ENCODE peak calls at places on chromosomes 16 and 17, in five cellular contexts. N, P, F, X and J are unnamed samples.

GRCh38 chr17:50304781-50305404 is 30.6 kb downstream of the TMEM92 start:
- DNase-seq in N (no peak), P (no peak), F (peak), X (no peak), J (no peak)

GRCh38 chr16:1691956-1692355 is 13.9 kb downstream of the JPT2 start:
- DNase-seq in N (no peak), P (no peak), F (peak), X (no peak), J (no peak)

GRCh38 chr16:31113420-31114124 is 3.9 kb upstream of the KAT8 start:
- DNase-seq in N (no peak), P (no peak), F (no peak), X (no peak), J (no peak)

GRCh38 chr17:81960130-81960958 is 643 bp downstream of the NOTUM start:
- DNase-seq in N (no peak), P (no peak), F (no peak), X (no peak), J (peak)

GRCh38 chr16:87945351-87946042 is 5.7 kb upstream of the BANP start:
- DNase-seq in N (no peak), P (peak), F (peak), X (peak), J (peak)

GRCh38 chr16:87445486-87445885 is 47.3 kb downstream of the ZCCHC14 start:
- DNase-seq in N (no peak), P (no peak), F (peak), X (no peak), J (no peak)

GRCh38 chr17:77503293-77503655 is 362.5 kb downstream of the SEC14L1 start:
- DNase-seq in N (no peak), P (no peak), F (no peak), X (no peak), J (no peak)

GRCh38 chr17:28549274-28550132 is 2.9 kb downstream of the UNC119 start:
- DNase-seq in N (peak), P (no peak), F (no peak), X (no peak), J (peak)

GRCh38 chr16:24906901-24907300 is 61.1 kb downstream of the SLC5A11 start:
- DNase-seq in N (no peak), P (no peak), F (no peak), X (no peak), J (no peak)

GRCh38 chr16:982152-983043 is 828 bp downstream of the SOX8 start:
- DNase-seq in N (no peak), P (no peak), F (no peak), X (no peak), J (no peak)

GRCh38 chr17:64148699-64149098 is 18.8 kb upstream of the ERN1 start:
- DNase-seq in N (no peak), P (no peak), F (no peak), X (peak), J (no peak)

GRCh38 chr17:64150237-64151015 is 20.5 kb upstream of the ERN1 start:
- DNase-seq in N (no peak), P (peak), F (no peak), X (peak), J (no peak)

GRCh38 chr17:64148017-64148631 is 18.2 kb upstream of the ERN1 start:
- DNase-seq in N (no peak), P (no peak), F (no peak), X (peak), J (no peak)

GRCh38 chr17:64151016-64151368 is 21.0 kb upstream of the ERN1 start:
- DNase-seq in N (no peak), P (no peak), F (no peak), X (no peak), J (no peak)

DNA sequence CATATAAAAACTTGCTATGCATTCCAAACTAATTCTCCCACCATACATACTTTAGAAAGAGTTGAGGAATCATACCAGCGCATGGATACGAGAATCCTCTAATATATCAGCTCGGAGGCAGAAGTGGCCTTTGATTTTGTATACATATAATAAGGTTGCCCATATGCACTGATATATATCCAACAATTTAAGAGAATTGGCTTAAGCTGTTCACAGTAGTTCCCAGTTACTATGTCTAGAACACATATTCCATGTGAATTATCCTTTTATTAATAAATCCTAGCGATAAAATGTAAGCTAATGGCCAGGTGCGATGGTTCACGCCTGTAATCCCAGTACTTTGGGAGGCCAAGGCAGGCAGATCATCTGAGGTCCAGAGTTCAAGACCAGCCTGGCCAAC is 19.3 kb upstream of the ERN1 start:
- DNase-seq in N (no peak), P (no peak), F (no peak), X (peak), J (no peak)
- TF ChIP-seq CTCF in N (no peak), P (no peak), F (no peak), X (no peak), J (no peak)

GRCh38 chr17:48134912-48135480 is 27.4 kb downstream of the SNX11 start:
- DNase-seq in N (peak), P (no peak), F (no peak), X (no peak), J (no peak)
- TF ChIP-seq CTCF in N (peak), P (no peak), F (peak), X (no peak), J (no peak)

DNA sequence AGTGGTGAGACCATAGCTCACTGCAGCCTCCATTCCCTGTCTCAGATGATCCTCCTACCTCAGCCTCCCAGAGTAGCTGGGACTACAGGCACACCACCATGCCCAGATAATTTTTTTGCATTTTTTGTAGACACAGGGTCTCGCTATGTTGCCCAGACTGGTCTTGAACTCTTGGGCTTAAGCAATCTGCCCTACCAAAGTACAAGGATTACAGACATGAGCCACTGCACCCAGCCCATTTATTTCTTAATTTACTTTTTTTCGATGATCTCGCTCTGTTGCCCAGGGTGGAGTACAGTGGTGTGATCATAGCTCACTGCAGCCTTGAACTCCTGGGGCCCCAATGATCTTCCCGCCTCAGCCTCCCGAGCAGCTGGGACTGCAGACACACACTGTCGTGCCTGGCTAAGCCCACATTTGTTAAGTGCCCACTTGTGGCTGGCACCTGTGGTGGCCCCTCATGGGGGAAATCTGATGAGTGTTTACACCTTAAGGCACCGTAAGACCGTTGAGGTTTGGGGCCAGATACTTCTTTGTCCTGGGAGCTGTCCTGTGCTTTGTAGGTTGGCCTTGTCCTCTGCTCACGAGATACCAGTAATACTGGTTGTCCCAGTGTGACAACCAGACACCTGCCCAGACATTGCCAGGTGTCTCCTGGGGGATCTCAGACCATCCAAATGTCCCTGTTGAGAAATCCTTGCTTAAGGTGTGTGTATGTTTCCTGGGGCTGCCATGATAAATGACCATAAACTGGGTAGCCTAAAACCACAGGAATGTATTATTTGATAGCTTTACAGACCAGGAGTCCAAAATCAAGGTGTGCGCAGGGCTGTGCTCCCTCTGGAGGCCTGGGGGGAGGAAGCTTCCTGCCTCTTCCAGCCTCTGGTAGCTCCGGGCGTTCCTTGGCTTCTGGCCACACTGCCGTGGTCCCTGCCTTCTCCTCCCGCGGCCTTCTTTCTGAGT is 141.4 kb upstream of the GSE1 start:
- DNase-seq in N (no peak), P (peak), F (no peak), X (no peak), J (no peak)
- TF ChIP-seq CTCF in N (no peak), P (peak), F (no peak), X (peak), J (no peak)

DNA sequence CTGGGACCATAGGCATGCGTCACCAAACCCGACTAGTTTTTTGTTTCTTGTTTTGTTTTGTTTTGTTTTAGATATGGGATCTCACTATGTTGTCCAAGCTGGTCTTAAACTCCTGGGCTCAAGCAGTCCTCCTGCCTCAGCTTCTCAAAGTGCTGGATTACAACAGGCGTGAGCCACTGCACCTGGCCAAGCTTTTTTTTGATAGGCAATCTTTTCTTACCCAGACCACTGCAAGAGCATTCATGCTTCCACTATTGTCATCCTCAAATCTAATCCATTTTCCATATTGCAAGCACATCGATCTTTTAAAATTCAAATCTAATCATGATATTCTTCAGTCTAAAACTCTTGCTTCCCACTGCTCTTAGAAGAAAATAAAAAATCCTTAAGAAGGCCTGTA is 10.3 kb upstream of the NACA2 start:
- DNase-seq in N (no peak), P (no peak), F (no peak), X (no peak), J (no peak)
- TF ChIP-seq CTCF in N (no peak), P (no peak), F (no peak), X (no peak), J (no peak)

DNA sequence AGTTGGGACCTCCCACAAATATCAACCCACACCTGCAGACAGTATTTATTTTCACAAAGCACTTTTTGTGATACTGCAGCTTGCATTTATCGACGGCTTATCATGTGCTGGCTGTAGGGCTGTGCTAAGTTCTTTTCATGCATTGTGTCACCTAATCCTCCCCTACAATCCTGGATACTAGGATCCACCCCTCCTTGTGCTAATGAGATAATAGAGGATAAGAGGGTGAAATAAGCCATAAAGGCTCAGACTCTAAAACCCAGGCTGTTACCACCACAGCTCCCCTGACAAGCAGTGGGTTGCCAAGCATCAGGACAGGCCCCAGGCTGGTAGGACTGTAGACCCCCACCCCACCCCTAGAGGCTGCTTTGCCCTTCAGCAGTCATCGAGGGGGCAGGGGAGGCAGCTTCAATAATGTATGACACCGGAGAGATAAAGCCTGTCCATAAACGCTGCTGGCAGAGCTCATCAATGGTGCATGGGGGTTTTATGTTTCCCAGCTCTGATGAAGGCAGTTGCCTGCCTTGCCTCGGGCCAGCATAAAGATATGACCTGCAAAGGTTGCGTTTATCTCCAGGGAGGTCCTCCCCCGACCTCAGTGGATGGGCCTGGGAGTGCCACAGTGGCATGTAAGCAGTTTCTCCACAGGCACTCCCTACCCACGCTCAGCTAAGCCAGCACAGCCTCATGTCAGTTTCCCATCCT is 73.9 kb upstream of the C16orf82 start:
- DNase-seq in N (no peak), P (no peak), F (no peak), X (no peak), J (no peak)
- TF ChIP-seq CTCF in N (no peak), P (no peak), F (no peak), X (no peak), J (no peak)

DNA sequence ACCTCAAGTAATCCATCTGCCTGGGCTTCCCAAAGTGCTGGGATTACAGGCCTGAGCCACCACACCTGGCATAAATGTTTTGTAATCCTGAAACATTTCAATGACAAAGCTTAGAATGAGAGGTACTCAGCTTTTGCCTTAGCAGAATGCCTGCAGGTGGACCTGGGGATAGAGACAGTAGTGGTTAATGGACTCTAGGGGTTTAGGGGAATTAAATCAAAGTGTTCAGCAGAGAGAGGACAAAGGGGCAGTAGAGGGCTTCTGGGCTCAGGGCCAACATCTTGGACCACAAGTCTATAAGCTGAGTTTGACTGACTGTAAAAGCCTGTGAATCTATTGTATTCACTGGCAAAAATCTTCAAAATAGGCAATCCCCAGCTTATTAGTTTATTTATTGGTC is 36.0 kb upstream of the MED13 start:
- DNase-seq in N (no peak), P (no peak), F (no peak), X (no peak), J (no peak)
- TF ChIP-seq CTCF in N (no peak), P (no peak), F (no peak), X (no peak), J (no peak)

DNA sequence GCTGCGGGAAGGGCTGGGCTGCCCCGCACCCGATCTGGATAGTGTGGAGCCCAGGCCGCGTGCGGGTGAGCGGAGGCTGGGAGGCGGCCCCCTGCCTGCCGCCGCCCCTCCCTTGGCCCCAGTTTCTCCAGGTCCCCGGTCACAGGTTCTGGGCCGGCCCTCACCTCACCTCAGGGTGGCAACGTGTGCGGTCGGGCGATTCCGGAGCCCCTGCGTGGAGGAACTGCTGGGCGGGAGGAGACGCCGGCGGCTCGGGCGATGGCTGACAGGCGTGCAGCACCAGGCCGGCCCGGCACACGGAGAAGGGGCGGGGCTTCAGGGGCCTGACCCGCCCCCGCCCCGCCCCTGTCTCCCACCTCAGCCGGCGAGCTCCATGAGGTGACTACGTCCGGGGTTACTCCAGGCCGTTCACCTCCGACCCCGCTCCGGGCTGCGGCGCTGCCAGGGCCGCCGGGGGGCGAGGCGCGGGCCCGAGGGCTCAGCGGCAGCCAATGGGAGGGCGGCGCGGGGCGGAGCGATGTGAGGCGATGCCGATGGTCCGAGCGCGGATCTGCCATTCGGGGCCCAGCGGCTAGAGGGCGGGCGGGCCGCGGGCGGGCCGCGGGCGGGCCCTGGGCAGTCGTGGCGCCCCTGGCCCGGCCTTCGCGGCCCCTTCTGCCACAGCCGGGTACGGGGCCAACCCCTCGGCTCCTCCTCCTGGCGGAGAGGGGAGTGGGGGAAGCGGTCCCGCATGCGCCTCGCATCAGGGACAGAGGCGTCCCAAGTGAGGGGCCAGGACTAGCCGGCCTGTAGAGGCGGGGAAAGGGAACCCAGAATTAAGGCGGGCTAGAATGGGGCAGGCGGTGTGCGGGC is 16.7 kb upstream of the C17orf78 start:
- DNase-seq in N (peak), P (peak), F (peak), X (peak), J (peak)
- TF ChIP-seq CTCF in N (no peak), P (no peak), F (peak), X (peak), J (no peak)